ENCODE peak calls at places on chromosomes 3 and 15, in ten cellular contexts. One of them, this sample, is unnamed.

GRCh38 chr3:50516048-50516871 is 12.8 kb upstream of the CACNA2D2 start:
- DNase-seq in tibial nerve: no peak
- DNase-seq in WERI-Rb-1: peak; percentile 89
- DNase-seq in GM06990: no peak
- DNase-seq in left ventricle myocardium inferior: peak; percentile 74
- DNase-seq in OCI-LY7: no peak
- DNase-seq in psoas muscle: peak; percentile 79
- DNase-seq in foreskin fibroblast: peak; percentile 37
- DNase-seq in lower lobe of right lung: peak; percentile 84
- DNase-seq in GM23338: peak; percentile 87
- DNase-seq in this sample: peak; percentile 24

GRCh38 chr3:33932010-33932764 is 133.8 kb downstream of the PDCD6IP start:
- DNase-seq in psoas muscle: no peak
- DNase-seq in OCI-LY7: no peak
- DNase-seq in lower lobe of right lung: no peak
- DNase-seq in WERI-Rb-1: no peak
- DNase-seq in GM06990: no peak
- DNase-seq in GM23338: no peak
- DNase-seq in tibial nerve: no peak
- DNase-seq in foreskin fibroblast: no peak
- DNase-seq in left ventricle myocardium inferior: no peak
- DNase-seq in this sample: no peak

GRCh38 chr3:107884719-107885460 is 205.9 kb downstream of the CD47 start:
- DNase-seq in GM23338: peak; percentile 31
- DNase-seq in tibial nerve: no peak
- DNase-seq in foreskin fibroblast: peak; percentile 70
- DNase-seq in GM06990: no peak
- DNase-seq in psoas muscle: no peak
- DNase-seq in WERI-Rb-1: no peak
- DNase-seq in lower lobe of right lung: no peak
- DNase-seq in OCI-LY7: no peak
- DNase-seq in left ventricle myocardium inferior: no peak
- DNase-seq in this sample: peak; percentile 75

GRCh38 chr3:39407259-39407629 is 724 bp downstream of the RPSA start:
- DNase-seq in WERI-Rb-1: no peak
- DNase-seq in tibial nerve: no peak
- DNase-seq in foreskin fibroblast: no peak
- DNase-seq in GM06990: no peak
- DNase-seq in OCI-LY7: no peak
- DNase-seq in GM23338: no peak
- DNase-seq in left ventricle myocardium inferior: no peak
- DNase-seq in psoas muscle: no peak
- DNase-seq in lower lobe of right lung: no peak
- DNase-seq in this sample: peak; percentile 33

GRCh38 chr15:42549782-42550392 is 1.2 kb downstream of the HAUS2 start:
- DNase-seq in lower lobe of right lung: no peak
- DNase-seq in GM23338: no peak
- DNase-seq in tibial nerve: no peak
- DNase-seq in OCI-LY7: peak; percentile 14
- DNase-seq in psoas muscle: no peak
- DNase-seq in foreskin fibroblast: no peak
- DNase-seq in WERI-Rb-1: no peak
- DNase-seq in GM06990: no peak
- DNase-seq in left ventricle myocardium inferior: no peak
- DNase-seq in this sample: peak; percentile 7

GRCh38 chr15:75069301-75069925 is 46.0 kb downstream of the PPCDC start:
- DNase-seq in WERI-Rb-1: no peak
- DNase-seq in OCI-LY7: peak; percentile 69
- DNase-seq in tibial nerve: no peak
- DNase-seq in GM06990: peak; percentile 67
- DNase-seq in lower lobe of right lung: no peak
- DNase-seq in psoas muscle: no peak
- DNase-seq in foreskin fibroblast: no peak
- DNase-seq in left ventricle myocardium inferior: no peak
- DNase-seq in GM23338: no peak
- DNase-seq in this sample: no peak

GRCh38 chr15:101118615-101119014 is 133.2 kb downstream of the CHSY1 start:
- DNase-seq in foreskin fibroblast: no peak
- DNase-seq in WERI-Rb-1: no peak
- DNase-seq in OCI-LY7: no peak
- DNase-seq in lower lobe of right lung: no peak
- DNase-seq in left ventricle myocardium inferior: no peak
- DNase-seq in tibial nerve: no peak
- DNase-seq in GM06990: no peak
- DNase-seq in psoas muscle: no peak
- DNase-seq in GM23338: peak; percentile 59
- DNase-seq in this sample: no peak

GRCh38 chr3:10822708-10823515 is 6.9 kb downstream of the SLC6A11 start:
- DNase-seq in foreskin fibroblast: no peak
- DNase-seq in WERI-Rb-1: no peak
- DNase-seq in GM06990: no peak
- DNase-seq in lower lobe of right lung: no peak
- DNase-seq in psoas muscle: no peak
- DNase-seq in tibial nerve: no peak
- DNase-seq in OCI-LY7: no peak
- DNase-seq in left ventricle myocardium inferior: no peak
- DNase-seq in GM23338: no peak
- DNase-seq in this sample: no peak

GRCh38 chr3:190340071-190340470 is 17.8 kb upstream of the CLDN1 start:
- DNase-seq in GM23338: no peak
- DNase-seq in foreskin fibroblast: no peak
- DNase-seq in lower lobe of right lung: no peak
- DNase-seq in WERI-Rb-1: no peak
- DNase-seq in psoas muscle: no peak
- DNase-seq in left ventricle myocardium inferior: no peak
- DNase-seq in GM06990: no peak
- DNase-seq in OCI-LY7: no peak
- DNase-seq in tibial nerve: no peak
- DNase-seq in this sample: no peak

GRCh38 chr3:190346541-190346940 is 24.3 kb upstream of the CLDN1 start:
- DNase-seq in tibial nerve: no peak
- DNase-seq in left ventricle myocardium inferior: no peak
- DNase-seq in lower lobe of right lung: no peak
- DNase-seq in GM06990: no peak
- DNase-seq in psoas muscle: no peak
- DNase-seq in foreskin fibroblast: no peak
- DNase-seq in WERI-Rb-1: no peak
- DNase-seq in GM23338: no peak
- DNase-seq in OCI-LY7: no peak
- DNase-seq in this sample: no peak

GRCh38 chr3:190345027-190345821 is 23.0 kb upstream of the CLDN1 start:
- DNase-seq in GM06990: no peak
- DNase-seq in WERI-Rb-1: no peak
- DNase-seq in left ventricle myocardium inferior: peak; percentile 16
- DNase-seq in foreskin fibroblast: peak; percentile 88
- DNase-seq in psoas muscle: no peak
- DNase-seq in tibial nerve: no peak
- DNase-seq in lower lobe of right lung: no peak
- DNase-seq in GM23338: peak; percentile 13
- DNase-seq in OCI-LY7: no peak
- DNase-seq in this sample: peak; percentile 96

GRCh38 chr3:190345878-190346277 is 23.6 kb upstream of the CLDN1 start:
- DNase-seq in OCI-LY7: no peak
- DNase-seq in tibial nerve: no peak
- DNase-seq in left ventricle myocardium inferior: no peak
- DNase-seq in lower lobe of right lung: no peak
- DNase-seq in GM06990: no peak
- DNase-seq in GM23338: no peak
- DNase-seq in foreskin fibroblast: no peak
- DNase-seq in psoas muscle: no peak
- DNase-seq in WERI-Rb-1: no peak
- DNase-seq in this sample: no peak
- H3K4me3 ChIP-seq in OCI-LY7: no peak overlapping the region
- H3K4me3 ChIP-seq in tibial nerve: no peak overlapping the region
- H3K4me3 ChIP-seq in left ventricle myocardium inferior: no peak overlapping the region
- H3K4me3 ChIP-seq in lower lobe of right lung: no peak overlapping the region
- H3K4me3 ChIP-seq in GM06990: no peak overlapping the region
- H3K4me3 ChIP-seq in GM23338: no peak overlapping the region
- H3K4me3 ChIP-seq in foreskin fibroblast: no peak overlapping the region
- H3K4me3 ChIP-seq in psoas muscle: no peak overlapping the region
- H3K4me3 ChIP-seq in WERI-Rb-1: no peak overlapping the region
- H3K4me3 ChIP-seq in this sample: no peak overlapping the region

GRCh38 chr15:65420975-65421359 is 1.8 kb downstream of the IGDCC4 start:
- DNase-seq in GM23338: no peak
- DNase-seq in tibial nerve: no peak
- DNase-seq in left ventricle myocardium inferior: no peak
- DNase-seq in lower lobe of right lung: no peak
- DNase-seq in GM06990: no peak
- DNase-seq in WERI-Rb-1: no peak
- DNase-seq in psoas muscle: no peak
- DNase-seq in OCI-LY7: no peak
- DNase-seq in foreskin fibroblast: no peak
- DNase-seq in this sample: no peak

GRCh38 chr15:65423150-65423976 is 616 bp upstream of the IGDCC4 start:
- DNase-seq in GM23338: peak; percentile 64
- DNase-seq in foreskin fibroblast: no peak
- DNase-seq in tibial nerve: no peak
- DNase-seq in lower lobe of right lung: no peak
- DNase-seq in GM06990: no peak
- DNase-seq in OCI-LY7: no peak
- DNase-seq in WERI-Rb-1: peak; percentile 36
- DNase-seq in left ventricle myocardium inferior: peak; percentile 18
- DNase-seq in psoas muscle: no peak
- DNase-seq in this sample: no peak

GRCh38 chr15:65423977-65424679 is 1.4 kb upstream of the IGDCC4 start:
- DNase-seq in WERI-Rb-1: no peak
- DNase-seq in GM23338: peak; percentile 46
- DNase-seq in GM06990: no peak
- DNase-seq in left ventricle myocardium inferior: peak; percentile 5
- DNase-seq in OCI-LY7: no peak
- DNase-seq in foreskin fibroblast: peak; percentile 66
- DNase-seq in tibial nerve: no peak
- DNase-seq in lower lobe of right lung: no peak
- DNase-seq in psoas muscle: no peak
- DNase-seq in this sample: no peak

GRCh38 chr15:65418596-65418995 is 4.2 kb downstream of the IGDCC4 start:
- DNase-seq in GM23338: no peak
- DNase-seq in GM06990: no peak
- DNase-seq in foreskin fibroblast: no peak
- DNase-seq in left ventricle myocardium inferior: peak; percentile 8
- DNase-seq in OCI-LY7: no peak
- DNase-seq in lower lobe of right lung: no peak
- DNase-seq in tibial nerve: no peak
- DNase-seq in psoas muscle: no peak
- DNase-seq in WERI-Rb-1: no peak
- DNase-seq in this sample: peak; percentile 73

DNA sequence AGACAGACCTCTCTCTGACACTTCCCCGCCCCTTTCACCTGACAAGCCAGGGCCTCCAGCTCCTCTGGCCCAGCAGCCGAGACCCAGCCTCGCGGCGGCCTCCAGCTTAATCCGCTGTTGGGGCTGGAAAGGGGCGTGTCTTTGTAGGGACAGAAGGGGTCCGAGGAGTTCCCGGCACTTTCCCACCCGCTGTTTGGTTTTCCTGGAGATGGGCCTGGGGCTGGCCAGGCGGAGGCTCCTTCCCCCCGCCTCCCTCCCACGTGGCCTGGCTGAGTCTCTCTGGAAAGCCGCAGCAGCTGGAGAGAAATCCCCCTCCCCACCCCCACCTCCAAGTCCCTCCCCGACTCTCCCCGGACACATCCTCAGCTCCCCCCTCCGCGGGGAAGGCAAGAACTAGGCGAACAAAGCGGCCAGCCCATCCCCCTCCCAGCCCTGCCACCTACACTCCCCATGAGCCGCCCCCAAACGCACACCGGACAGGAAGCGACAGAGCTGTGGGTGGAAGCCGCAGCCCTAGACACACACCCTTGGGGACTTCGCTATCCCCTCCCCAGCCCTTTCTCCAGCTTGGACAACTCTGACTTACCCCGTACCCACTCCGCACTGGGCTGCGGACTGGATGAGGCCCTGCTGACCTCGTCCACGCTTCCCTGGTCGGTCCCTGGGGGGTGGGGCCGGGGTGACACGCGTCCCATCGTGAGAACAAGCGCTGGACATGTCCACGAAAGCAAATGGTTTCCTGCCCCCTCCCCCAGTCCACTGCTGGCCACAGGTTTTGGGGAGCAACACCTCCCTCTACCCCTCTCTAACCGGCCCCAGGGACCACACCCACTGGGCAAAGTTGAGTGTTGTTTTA is 1.2 kb downstream of the IGDCC4 start:
- DNase-seq in lower lobe of right lung: no peak
- DNase-seq in left ventricle myocardium inferior: peak; percentile 53
- DNase-seq in tibial nerve: no peak
- DNase-seq in OCI-LY7: no peak
- DNase-seq in psoas muscle: peak; percentile 85
- DNase-seq in GM23338: peak; percentile 98
- DNase-seq in foreskin fibroblast: peak; percentile 52
- DNase-seq in GM06990: peak; percentile 52
- DNase-seq in WERI-Rb-1: peak; percentile 99
- DNase-seq in this sample: peak; percentile 52
- H3K4me3 ChIP-seq in lower lobe of right lung: peak overlapping the region; percentile 46
- H3K4me3 ChIP-seq in left ventricle myocardium inferior: peak overlapping the region; percentile 68
- H3K4me3 ChIP-seq in tibial nerve: peak overlapping the region; percentile 39
- H3K4me3 ChIP-seq in OCI-LY7: no peak overlapping the region
- H3K4me3 ChIP-seq in psoas muscle: peak overlapping the region; percentile 78
- H3K4me3 ChIP-seq in GM23338: peak overlapping the region; percentile 92
- H3K4me3 ChIP-seq in foreskin fibroblast: peak overlapping the region; percentile 62
- H3K4me3 ChIP-seq in GM06990: peak overlapping the region; percentile 61
- H3K4me3 ChIP-seq in WERI-Rb-1: peak overlapping the region; percentile 85
- H3K4me3 ChIP-seq in this sample: peak overlapping the region; percentile 71

GRCh38 chr15:96352594-96353377 is 22.3 kb downstream of the NR2F2 start:
- DNase-seq in lower lobe of right lung: no peak
- DNase-seq in foreskin fibroblast: peak; percentile 23
- DNase-seq in psoas muscle: no peak
- DNase-seq in GM23338: peak; percentile 14
- DNase-seq in GM06990: no peak
- DNase-seq in WERI-Rb-1: no peak
- DNase-seq in left ventricle myocardium inferior: no peak
- DNase-seq in tibial nerve: no peak
- DNase-seq in OCI-LY7: no peak
- DNase-seq in this sample: no peak
- H3K4me3 ChIP-seq in lower lobe of right lung: no peak overlapping the region
- H3K4me3 ChIP-seq in foreskin fibroblast: no peak overlapping the region
- H3K4me3 ChIP-seq in psoas muscle: no peak overlapping the region
- H3K4me3 ChIP-seq in GM23338: peak overlapping the region; percentile 41
- H3K4me3 ChIP-seq in GM06990: no peak overlapping the region
- H3K4me3 ChIP-seq in WERI-Rb-1: no peak overlapping the region
- H3K4me3 ChIP-seq in left ventricle myocardium inferior: peak overlapping the region; percentile 70
- H3K4me3 ChIP-seq in tibial nerve: peak overlapping the region; percentile 81
- H3K4me3 ChIP-seq in OCI-LY7: no peak overlapping the region
- H3K4me3 ChIP-seq in this sample: no peak overlapping the region

GRCh38 chr15:39918688-39919385 is 1.2 kb downstream of the GPR176 start:
- DNase-seq in tibial nerve: no peak
- DNase-seq in OCI-LY7: no peak
- DNase-seq in foreskin fibroblast: peak; percentile 87
- DNase-seq in left ventricle myocardium inferior: no peak
- DNase-seq in WERI-Rb-1: no peak
- DNase-seq in lower lobe of right lung: no peak
- DNase-seq in GM06990: no peak
- DNase-seq in psoas muscle: no peak
- DNase-seq in GM23338: no peak
- DNase-seq in this sample: peak; percentile 78

GRCh38 chr15:39919396-39919739 is 698 bp downstream of the GPR176 start:
- DNase-seq in tibial nerve: no peak
- DNase-seq in OCI-LY7: no peak
- DNase-seq in psoas muscle: no peak
- DNase-seq in GM23338: peak; percentile 36
- DNase-seq in foreskin fibroblast: no peak
- DNase-seq in GM06990: no peak
- DNase-seq in lower lobe of right lung: no peak
- DNase-seq in WERI-Rb-1: no peak
- DNase-seq in left ventricle myocardium inferior: no peak
- DNase-seq in this sample: no peak

GRCh38 chr15:39921274-39921638 is 1.2 kb upstream of the GPR176 start:
- DNase-seq in GM06990: no peak
- DNase-seq in left ventricle myocardium inferior: no peak
- DNase-seq in lower lobe of right lung: no peak
- DNase-seq in tibial nerve: no peak
- DNase-seq in GM23338: no peak
- DNase-seq in psoas muscle: no peak
- DNase-seq in WERI-Rb-1: no peak
- DNase-seq in foreskin fibroblast: no peak
- DNase-seq in OCI-LY7: no peak
- DNase-seq in this sample: no peak

GRCh38 chr15:39920510-39921273 is 626 bp upstream of the GPR176 start:
- DNase-seq in left ventricle myocardium inferior: peak; percentile 79
- DNase-seq in GM23338: peak; percentile 82
- DNase-seq in WERI-Rb-1: peak; percentile 68
- DNase-seq in OCI-LY7: peak; percentile 61
- DNase-seq in psoas muscle: peak; percentile 87
- DNase-seq in tibial nerve: peak; percentile 54
- DNase-seq in lower lobe of right lung: peak; percentile 86
- DNase-seq in GM06990: peak; percentile 87
- DNase-seq in foreskin fibroblast: peak; percentile 95
- DNase-seq in this sample: peak; percentile 77

DNA sequence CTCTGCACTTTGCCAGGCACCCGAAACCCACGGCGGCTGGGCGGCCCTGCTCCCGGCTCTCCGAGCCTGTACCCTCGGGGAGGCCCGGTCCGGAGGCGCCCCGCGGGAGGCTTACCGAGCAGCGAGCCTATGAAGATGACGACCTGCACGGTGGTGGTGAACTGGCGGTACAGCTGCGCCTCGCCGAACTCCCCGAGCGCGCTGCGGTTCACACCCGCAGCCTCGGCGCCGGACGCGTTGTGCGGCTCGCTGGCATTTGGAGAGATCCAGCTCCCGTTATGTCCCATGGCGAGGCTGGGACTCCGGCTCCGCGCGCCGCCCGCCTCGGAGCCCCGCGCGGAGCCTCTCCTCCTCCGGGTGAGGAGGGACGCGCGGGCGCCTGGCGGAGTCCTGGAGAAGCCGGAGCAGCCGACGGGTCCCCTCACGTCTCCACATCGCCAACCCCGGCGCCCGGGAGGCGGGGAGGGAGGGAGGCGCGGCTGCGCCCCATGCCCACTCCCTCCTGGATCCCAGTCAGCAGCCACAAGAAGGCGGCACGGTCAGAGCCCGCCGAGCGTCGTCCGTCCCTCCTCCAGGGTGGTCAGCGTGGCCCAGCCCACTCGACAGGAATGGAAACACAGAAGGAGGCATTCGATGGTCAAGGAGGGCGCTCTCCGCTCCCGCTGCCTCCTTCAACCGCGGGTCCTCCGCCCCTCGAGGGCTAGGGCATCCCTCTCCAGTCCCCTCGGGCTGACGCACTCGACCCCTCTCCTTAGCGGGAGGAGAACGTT is at the start of gene GPR176:
- DNase-seq in OCI-LY7: no peak
- DNase-seq in lower lobe of right lung: peak; percentile 49
- DNase-seq in foreskin fibroblast: peak; percentile 97
- DNase-seq in tibial nerve: no peak
- DNase-seq in psoas muscle: peak; percentile 52
- DNase-seq in left ventricle myocardium inferior: peak; percentile 24
- DNase-seq in GM23338: peak; percentile 69
- DNase-seq in GM06990: peak; percentile 32
- DNase-seq in WERI-Rb-1: peak; percentile 49
- DNase-seq in this sample: peak; percentile 90
- H3K4me3 ChIP-seq in OCI-LY7: peak within 1 kb of the TSS; percentile 67
- H3K4me3 ChIP-seq in lower lobe of right lung: peak within 1 kb of the TSS; percentile 83
- H3K4me3 ChIP-seq in foreskin fibroblast: peak within 1 kb of the TSS; percentile 76
- H3K4me3 ChIP-seq in tibial nerve: peak within 1 kb of the TSS; percentile 76
- H3K4me3 ChIP-seq in psoas muscle: peak within 1 kb of the TSS; percentile 76
- H3K4me3 ChIP-seq in left ventricle myocardium inferior: peak within 1 kb of the TSS; percentile 77
- H3K4me3 ChIP-seq in GM23338: peak within 1 kb of the TSS; percentile 71
- H3K4me3 ChIP-seq in GM06990: peak within 1 kb of the TSS; percentile 70
- H3K4me3 ChIP-seq in WERI-Rb-1: peak within 1 kb of the TSS; percentile 64
- H3K4me3 ChIP-seq in this sample: peak within 1 kb of the TSS; percentile 42